ENCODE peak calls at places on chromosomes 1 and 21, in five cellular contexts. T is cardiac muscle cell, Y is HCT116, K is tibial artery, W is ovary. P is an unnamed sample.

GRCh38 chr1:62110198-62110817 is 84.3 kb upstream of the L1TD1 start:
- DNase-seq in T (no peak), Y (no peak), K (no peak), W (peak), P (no peak)

GRCh38 chr21:35048183-35048601 is 910 bp downstream of the RUNX1 start:
- DNase-seq in T (no peak), Y (no peak), K (no peak), W (no peak), P (no peak)

GRCh38 chr1:110673805-110674336 is 869 bp downstream of the KCNA3 start:
- DNase-seq in T (no peak), Y (no peak), K (no peak), W (no peak), P (peak)

GRCh38 chr1:10888289-10888688 is 91.8 kb upstream of the CASZ1 start:
- DNase-seq in T (no peak), Y (no peak), K (no peak), W (no peak), P (peak)

GRCh38 chr1:210394281-210394798 is 65.6 kb downstream of the HHAT start:
- DNase-seq in T (peak), Y (no peak), K (no peak), W (no peak), P (no peak)

GRCh38 chr1:50880373-50880772 is 79.7 kb downstream of the FAF1 start:
- DNase-seq in T (peak), Y (no peak), K (no peak), W (no peak), P (no peak)

GRCh38 chr1:225739542-225740107 is 38.0 kb upstream of the SRP9 start:
- DNase-seq in T (no peak), Y (no peak), K (no peak), W (no peak), P (no peak)

GRCh38 chr1:157077394-157077793 is 22.2 kb downstream of the ETV3L start:
- DNase-seq in T (no peak), Y (no peak), K (no peak), W (no peak), P (no peak)

GRCh38 chr1:6835139-6835538 is 49.9 kb downstream of the CAMTA1 start:
- DNase-seq in T (no peak), Y (no peak), K (no peak), W (no peak), P (no peak)

GRCh38 chr1:10734900-10735602 is 61.4 kb downstream of the CASZ1 start:
- DNase-seq in T (no peak), Y (no peak), K (no peak), W (no peak), P (no peak)

GRCh38 chr1:95309031-95309459 is 75.0 kb downstream of the RWDD3 start:
- DNase-seq in T (peak), Y (peak), K (no peak), W (no peak), P (no peak)

GRCh38 chr1:11338351-11338809 is 65.4 kb downstream of the UBIAD1 start:
- DNase-seq in T (no peak), Y (no peak), K (no peak), W (no peak), P (no peak)

GRCh38 chr1:39409055-39409816 is 82.2 kb upstream of the BMP8A start:
- DNase-seq in T (peak), Y (no peak), K (peak), W (peak), P (peak)

GRCh38 chr1:53135735-53136114 is 6.7 kb downstream of the SLC1A7 start:
- DNase-seq in T (peak), Y (no peak), K (no peak), W (no peak), P (no peak)

GRCh38 chr1:166166400-166166699 is 451 bp downstream of the FAM78B start:
- DNase-seq in T (no peak), Y (no peak), K (no peak), W (no peak), P (peak)

GRCh38 chr1:188782220-188782841 is 1695.3 kb downstream of the BRINP3 start:
- DNase-seq in T (peak), Y (peak), K (no peak), W (no peak), P (no peak)

GRCh38 chr1:44819257-44819593 is 10.9 kb downstream of the BTBD19 start:
- DNase-seq in T (no peak), Y (no peak), K (peak), W (no peak), P (no peak)

GRCh38 chr1:236341298-236341697 is 52.8 kb upstream of the EDARADD start:
- DNase-seq in T (no peak), Y (no peak), K (no peak), W (no peak), P (no peak)
- TF ChIP-seq CTCF in T (no peak), Y (no peak), K (no peak), W (no peak), P (no peak)

DNA sequence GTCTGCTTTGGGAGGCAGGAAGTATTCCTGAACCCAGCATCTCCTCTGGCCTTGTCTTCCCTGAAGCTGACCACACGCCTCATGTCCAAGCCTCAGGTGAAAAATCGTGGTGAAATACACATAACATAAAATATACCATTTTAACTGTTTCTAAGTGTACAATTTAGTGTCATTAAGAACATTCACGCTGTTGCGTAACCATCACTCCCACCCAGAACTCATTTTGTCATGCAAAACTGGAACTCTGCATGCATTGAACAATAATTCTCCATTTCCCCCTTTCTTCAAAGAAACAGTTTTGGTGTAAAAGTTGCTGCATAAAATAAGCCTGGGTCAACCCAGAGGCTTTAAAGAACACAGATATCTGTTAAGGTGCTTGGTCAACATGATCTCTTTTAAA is 93.5 kb downstream of the PLD5 start:
- DNase-seq in T (no peak), Y (no peak), K (no peak), W (no peak), P (no peak)
- H3K27ac ChIP-seq in T (no peak), Y (no peak), K (no peak), W (no peak), P (no peak)

DNA sequence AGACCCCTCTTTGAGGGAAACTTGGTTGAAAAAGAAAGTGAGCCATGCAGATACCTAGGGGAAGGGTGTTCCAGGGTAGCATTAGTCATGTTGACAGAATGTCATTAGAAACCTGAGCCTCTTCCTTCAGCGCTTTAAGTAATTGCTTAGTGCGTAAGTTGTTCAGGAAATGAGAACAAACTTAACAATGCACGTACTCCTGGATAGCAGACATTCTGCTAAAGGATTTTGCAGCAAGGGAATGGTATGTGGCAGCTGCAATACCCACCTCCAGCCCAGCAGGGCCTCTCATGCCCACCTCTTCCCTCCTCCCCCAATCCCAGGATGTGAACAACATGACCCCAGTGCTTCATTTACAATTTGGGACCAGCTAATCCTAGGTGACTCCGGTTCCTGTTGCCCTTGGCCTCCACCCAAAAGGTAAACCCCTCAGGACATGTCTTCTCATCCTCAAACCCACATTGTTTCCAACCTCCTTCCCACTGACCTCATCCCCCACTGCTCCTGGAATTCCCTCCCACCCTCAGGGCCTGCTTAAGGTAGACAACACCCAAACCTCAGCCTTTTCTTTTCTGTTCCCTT is 98.0 kb upstream of the BCAR3 start:
- DNase-seq in T (peak), Y (peak), K (no peak), W (no peak), P (no peak)
- H3K4me3 ChIP-seq in T (no peak), Y (peak), K (no peak), W (no peak), P (no peak)

GRCh38 chr1:213176341-213176740 is 125.3 kb downstream of the RPS6KC1 start:
- DNase-seq in T (no peak), Y (peak), K (no peak), W (no peak), P (no peak)

GRCh38 chr1:213183036-213183672 is 132.1 kb downstream of the RPS6KC1 start:
- DNase-seq in T (no peak), Y (no peak), K (no peak), W (no peak), P (no peak)

GRCh38 chr1:213180833-213181232 is 129.8 kb downstream of the RPS6KC1 start:
- DNase-seq in T (no peak), Y (no peak), K (no peak), W (no peak), P (no peak)

GRCh38 chr1:213179784-213180183 is 128.7 kb downstream of the RPS6KC1 start:
- DNase-seq in T (no peak), Y (no peak), K (no peak), W (no peak), P (no peak)
- TF ChIP-seq CTCF in T (no peak), Y (no peak), K (no peak), W (no peak), P (no peak)

GRCh38 chr1:59375321-59376220 is 78.7 kb downstream of the FGGY start:
- DNase-seq in T (peak), Y (no peak), K (no peak), W (no peak), P (no peak)
- H3K27ac ChIP-seq in T (no peak), Y (no peak), K (no peak), W (peak), P (peak)

GRCh38 chr1:38003261-38004250 is 1.8 kb downstream of the FHL3 start:
- DNase-seq in T (peak), Y (no peak), K (no peak), W (no peak), P (no peak)
- H3K4me3 ChIP-seq in T (peak), Y (peak), K (peak), W (peak), P (peak)